ENCODE peak calls at places on chromosome 6, in seven cellular contexts. M is iPS-NIHi11; A is anterior cingulate cortex; C is GF-D8; Y is brain pericyte; G is left ventricle myocardium inferior; L is activated T-helper 1 cell treated with anti-CD3 and anti-CD28 coated beads, Interleukin-2, amount 50 U/mL, for 16 hours. B is an unnamed sample.

GRCh38 chr6:56497270-56497669 is 145.4 kb downstream of the DST start:
- DNase-seq in G (no peak), A (no peak), M (no peak), Y (no peak), C (no peak), L (no peak), B (no peak)

GRCh38 chr6:112117554-112117953 is 30.2 kb downstream of the FAM229B start:
- DNase-seq in C (no peak), A (no peak), M (no peak), G (no peak), Y (no peak), L (no peak), B (no peak)

GRCh38 chr6:156562636-156563035 is 214.5 kb upstream of the ARID1B start:
- DNase-seq in C (no peak), M (no peak), L (no peak), Y (no peak), A (no peak), G (no peak), B (no peak)

GRCh38 chr6:22668307-22668706 is 98.9 kb downstream of the HDGFL1 start:
- DNase-seq in M (no peak), A (no peak), G (peak; percentile 38), C (no peak), L (no peak), Y (no peak), B (no peak)

GRCh38 chr6:77292564-77293546 is 170.4 kb downstream of the HTR1B start:
- DNase-seq in G (no peak), C (peak; percentile 86), A (no peak), L (no peak), Y (no peak), M (no peak), B (no peak)

GRCh38 chr6:65416640-65417039 is 290.4 kb downstream of the EYS start:
- DNase-seq in C (no peak), M (no peak), G (no peak), L (no peak), A (no peak), Y (no peak), B (no peak)

GRCh38 chr6:68229566-68229965 is 405.5 kb upstream of the ADGRB3 start:
- DNase-seq in A (no peak), C (no peak), L (no peak), G (no peak), M (no peak), Y (no peak), B (no peak)

GRCh38 chr6:155495011-155495768 is 39.6 kb upstream of the NOX3 start:
- DNase-seq in C (no peak), L (no peak), G (peak; percentile 18), Y (peak; percentile 36), A (no peak), M (peak; percentile 55), B (peak; percentile 37)

GRCh38 chr6:145189836-145190235 is 545.5 kb downstream of the EPM2A start:
- DNase-seq in A (no peak), L (no peak), M (no peak), Y (no peak), G (no peak), C (no peak), B (no peak)

GRCh38 chr6:4134841-4135664 is at the start of gene ECI2:
- DNase-seq in Y (no peak), C (peak; percentile 21), M (peak; percentile 73), L (peak; percentile 24), G (peak; percentile 78), A (no peak), B (peak; percentile 58)

GRCh38 chr6:87078983-87079616 is 15.8 kb downstream of the CGA start:
- DNase-seq in C (no peak), L (peak; percentile 10), Y (peak; percentile 15), G (peak; percentile 48), A (peak; percentile 13), M (peak; percentile 92), B (peak; percentile 87)

B was measured in HEK293T.